ENCODE peak calls at places on chromosomes 5 and 9, in nine cellular contexts. L is lung microvascular endothelial cell; D is hepatocyte; M is activated naive CD4-positive, alpha-beta T cell treated with anti-CD3 and anti-CD28 coated beads for 36 hours; Z is hippocampal formation; W is activated T-cell treated with anti-CD3 and anti-CD28 coated beads, Interleukin-2, amount 50 U/mL, for 72 hours; F is stimulated activated CD4-positive, alpha-beta T cell treated with anti-CD3 and anti-CD28 coated beads, Interleukin-4, amount 100 ng/mL, for 48 hours; A is upper lobe of left lung; T is NT2/D1. R is an unnamed sample.

GRCh38 chr9:113619156-113619861 is 155.8 kb downstream of the RGS3 start:
- DNase-seq in L (no peak), D (no peak), M (no peak), Z (no peak), W (no peak), F (no peak), A (no peak), T (no peak), R (no peak)

GRCh38 chr9:10268500-10269485 is 344.0 kb downstream of the PTPRD start:
- DNase-seq in L (peak), D (peak), M (peak), Z (peak), W (no peak), F (no peak), A (peak), T (peak), R (peak)

GRCh38 chr9:134591082-134591571 is 50.5 kb upstream of the COL5A1 start:
- DNase-seq in L (no peak), D (no peak), M (no peak), Z (no peak), W (no peak), F (no peak), A (no peak), T (no peak), R (no peak)

GRCh38 chr9:127319366-127320121 is 55.0 kb downstream of the GARNL3 start:
- DNase-seq in L (peak), D (no peak), M (no peak), Z (no peak), W (no peak), F (no peak), A (no peak), T (no peak), R (no peak)

GRCh38 chr9:69671291-69671903 is 774 bp downstream of the APBA1 start:
- DNase-seq in L (no peak), D (no peak), M (no peak), Z (peak), W (no peak), F (no peak), A (peak), T (no peak), R (no peak)

GRCh38 chr9:137255448-137256114 is 454 bp downstream of the NELFB start:
- DNase-seq in L (peak), D (peak), M (peak), Z (no peak), W (no peak), F (peak), A (peak), T (no peak), R (peak)

GRCh38 chr5:10343486-10343885 is 10.0 kb upstream of the MARCHF6 start:
- DNase-seq in L (no peak), D (no peak), M (no peak), Z (no peak), W (no peak), F (no peak), A (no peak), T (no peak), R (no peak)

GRCh38 chr9:111482656-111483418 is 1.3 kb downstream of the ECPAS start:
- DNase-seq in L (peak), D (peak), M (peak), Z (peak), W (peak), F (peak), A (peak), T (peak), R (peak)

GRCh38 chr5:130109152-130109551 is 204.9 kb downstream of the CHSY3 start:
- DNase-seq in L (peak), D (peak), M (no peak), Z (no peak), W (no peak), F (no peak), A (no peak), T (peak), R (no peak)

GRCh38 chr9:13576101-13576500 is 296.6 kb upstream of the MPDZ start:
- DNase-seq in L (peak), D (no peak), M (no peak), Z (no peak), W (no peak), F (no peak), A (no peak), T (no peak), R (no peak)

R was measured in activated CD8-positive, alpha-beta T cell treated with anti-CD3 and anti-CD28 coated beads for 36 hours.